ENCODE peak calls at places on chromosomes 7 and 10, in six cellular contexts. Q, G, B, J, R and X are unnamed samples.

GRCh38 chr7:84746347-84746746 is 440.5 kb downstream of the SEMA3D start:
- DNase-seq in Q (peak), G (no peak), B (no peak), J (no peak), R (no peak), X (no peak)

GRCh38 chr10:96378741-96379140 is 19.9 kb upstream of the OPALIN start:
- DNase-seq in Q (no peak), G (no peak), B (no peak), J (no peak), R (no peak), X (no peak)

GRCh38 chr10:98587156-98587555 is 140.4 kb upstream of the HPS1 start:
- DNase-seq in Q (peak), G (no peak), B (no peak), J (no peak), R (no peak), X (no peak)

GRCh38 chr10:44781131-44781530 is 130.0 kb upstream of the TMEM72 start:
- DNase-seq in Q (no peak), G (no peak), B (no peak), J (no peak), R (no peak), X (no peak)

GRCh38 chr10:104117839-104118323 is 4.1 kb upstream of the SFR1 start:
- DNase-seq in Q (no peak), G (no peak), B (no peak), J (no peak), R (no peak), X (no peak)

GRCh38 chr7:87152897-87153641 is 816 bp downstream of the DMTF1 start:
- DNase-seq in Q (peak), G (peak), B (peak), J (no peak), R (peak), X (no peak)

GRCh38 chr10:33040436-33040835 is 82.4 kb upstream of the ITGB1 start:
- DNase-seq in Q (no peak), G (no peak), B (no peak), J (no peak), R (no peak), X (no peak)

GRCh38 chr7:22983257-22983855 is 30.6 kb downstream of the HYCC1 start:
- DNase-seq in Q (no peak), G (no peak), B (no peak), J (no peak), R (no peak), X (no peak)

GRCh38 chr7:90771281-90771680 is 175.2 kb downstream of the CDK14 start:
- DNase-seq in Q (no peak), G (no peak), B (no peak), J (no peak), R (no peak), X (no peak)

GRCh38 chr7:106465704-106466468 is 181.1 kb upstream of the NAMPT start:
- DNase-seq in Q (no peak), G (no peak), B (no peak), J (no peak), R (no peak), X (no peak)

GRCh38 chr7:91357379-91357778 is 93.1 kb downstream of the FZD1 start:
- DNase-seq in Q (peak), G (no peak), B (no peak), J (no peak), R (no peak), X (no peak)

GRCh38 chr7:73721237-73721848 is 1.9 kb upstream of the STX1A start:
- DNase-seq in Q (no peak), G (peak), B (no peak), J (no peak), R (no peak), X (no peak)

GRCh38 chr10:62815373-62816111 is 624 bp downstream of the EGR2 start:
- DNase-seq in Q (peak), G (no peak), B (no peak), J (peak), R (no peak), X (no peak)

GRCh38 chr7:158588085-158588877 is 658 bp upstream of the PTPRN2 start:
- DNase-seq in Q (no peak), G (no peak), B (no peak), J (no peak), R (peak), X (no peak)

GRCh38 chr7:87895363-87895762 is 19.1 kb downstream of the DBF4 start:
- DNase-seq in Q (no peak), G (no peak), B (no peak), J (no peak), R (no peak), X (no peak)

GRCh38 chr10:46006219-46006618 is 24.2 kb downstream of the NCOA4 start:
- DNase-seq in Q (no peak), G (no peak), B (no peak), J (no peak), R (no peak), X (no peak)

GRCh38 chr10:126063353-126063791 is 167.0 kb downstream of the FANK1 start:
- DNase-seq in Q (no peak), G (no peak), B (no peak), J (no peak), R (no peak), X (no peak)

GRCh38 chr7:69947998-69948397 is 349.7 kb downstream of the AUTS2 start:
- DNase-seq in Q (no peak), G (no peak), B (no peak), J (no peak), R (no peak), X (no peak)

GRCh38 chr7:149865437-149865836 is 8.3 kb upstream of the ATP6V0E2 start:
- DNase-seq in Q (no peak), G (peak), B (no peak), J (no peak), R (no peak), X (no peak)

GRCh38 chr7:116522247-116522646 is 2.6 kb upstream of the CAV1 start:
- DNase-seq in Q (no peak), G (no peak), B (no peak), J (no peak), R (no peak), X (no peak)

GRCh38 chr7:105346138-105346537 is 42.6 kb downstream of the SRPK2 start:
- DNase-seq in Q (peak), G (no peak), B (no peak), J (no peak), R (no peak), X (no peak)
- H3K4me3 ChIP-seq in Q (no peak), G (no peak), B (no peak), J (no peak), R (no peak), X (no peak)

GRCh38 chr10:118827466-118828155 is 72.8 kb upstream of the CACUL1 start:
- DNase-seq in Q (no peak), G (no peak), B (no peak), J (no peak), R (no peak), X (no peak)
- TF ChIP-seq CTCF in Q (peak), G (no peak), B (no peak), J (peak), R (peak), X (peak)

DNA sequence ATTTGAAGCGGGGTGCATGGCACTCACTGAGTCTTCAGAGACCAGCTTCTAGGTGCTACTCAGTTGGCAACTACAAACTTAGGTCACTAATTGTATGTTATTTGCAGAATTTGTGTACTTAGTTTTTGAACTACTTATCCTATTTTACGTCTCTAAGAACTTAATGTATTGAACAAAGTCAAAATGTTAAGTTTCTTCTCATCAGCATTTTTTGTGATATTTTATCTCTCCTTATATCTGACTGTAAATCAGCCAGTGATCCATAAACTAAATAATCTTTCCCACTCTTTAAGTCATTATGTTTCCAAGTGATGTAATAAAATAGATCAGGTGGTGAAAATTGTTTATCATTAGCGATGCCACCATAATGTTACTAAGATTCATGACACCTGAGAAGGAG is 60.3 kb upstream of the TMEM248 start:
- DNase-seq in Q (no peak), G (no peak), B (no peak), J (no peak), R (no peak), X (no peak)
- H3K4me3 ChIP-seq in Q (no peak), G (no peak), B (no peak), J (no peak), R (no peak), X (no peak)

GRCh38 chr7:7435978-7436377 is 99.7 kb downstream of the COL28A1 start:
- DNase-seq in Q (no peak), G (no peak), B (no peak), J (no peak), R (no peak), X (no peak)

GRCh38 chr7:7434379-7434778 is 101.3 kb downstream of the COL28A1 start:
- DNase-seq in Q (no peak), G (no peak), B (no peak), J (no peak), R (no peak), X (no peak)

GRCh38 chr7:7433736-7434260 is 101.9 kb downstream of the COL28A1 start:
- DNase-seq in Q (no peak), G (no peak), B (no peak), J (no peak), R (no peak), X (no peak)

GRCh38 chr7:7439564-7439963 is 96.1 kb downstream of the COL28A1 start:
- DNase-seq in Q (no peak), G (no peak), B (no peak), J (no peak), R (no peak), X (no peak)

DNA sequence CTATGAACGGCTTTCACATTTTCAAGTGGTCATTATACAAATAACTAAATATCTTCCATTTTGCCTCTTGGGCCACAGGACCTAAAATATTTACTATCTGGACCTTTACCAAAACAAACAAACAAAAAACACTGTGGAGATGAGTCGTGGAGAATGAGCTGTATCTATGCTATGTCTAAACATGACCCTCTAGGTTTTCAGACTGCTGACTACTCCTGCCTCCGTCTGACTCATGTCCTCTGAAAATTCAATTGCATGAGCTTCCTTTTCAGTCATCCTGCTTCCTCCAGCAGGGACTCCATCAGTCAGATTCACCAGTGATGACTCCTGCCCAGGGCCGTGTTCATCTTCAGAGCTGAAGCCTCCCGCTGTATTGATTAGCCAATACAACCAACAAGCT is 96.8 kb downstream of the COL28A1 start:
- DNase-seq in Q (no peak), G (no peak), B (no peak), J (no peak), R (no peak), X (no peak)
- TF ChIP-seq CTCF in Q (no peak), G (no peak), B (no peak), J (no peak), R (no peak), X (no peak)